ENCODE peak calls at places on chromosomes 11 and 22, in nine cellular contexts. M is GM23338; L is SK-N-SH; F is spleen; Y is right atrium auricular region; X is heart right ventricle; D is small intestine; A is esophagus squamous epithelium; Z is CD8-positive, alpha-beta T cell. G is an unnamed sample. For H3K27me3, the result is how much of the 10 kb centered on the place peaks cover.

GRCh38 chr11:13884159-13884799 is 78.2 kb upstream of the SPON1 start:
- DNase-seq in M (no peak), L (no peak), F (no peak), Y (no peak), X (no peak), D (no peak), A (no peak), Z (no peak), G (no peak)

GRCh38 chr22:24109649-24110048 is 71.6 kb upstream of the SUSD2 start:
- DNase-seq in M (no peak), L (no peak), F (no peak), Y (no peak), X (no peak), D (peak), A (no peak), Z (no peak), G (no peak)

GRCh38 chr11:114291381-114291780 is 4.8 kb upstream of the NNMT start:
- DNase-seq in M (no peak), L (no peak), F (no peak), Y (no peak), X (no peak), D (no peak), A (no peak), Z (no peak), G (peak)

GRCh38 chr11:114964676-114965214 is 286.4 kb downstream of the NXPE2 start:
- DNase-seq in M (no peak), L (no peak), F (no peak), Y (no peak), X (no peak), D (no peak), A (no peak), Z (no peak), G (no peak)

GRCh38 chr11:103709366-103709765 is 327.1 kb upstream of the DDI1 start:
- DNase-seq in M (no peak), L (no peak), F (no peak), Y (no peak), X (no peak), D (no peak), A (no peak), Z (no peak), G (no peak)

GRCh38 chr11:8925711-8926110 is 7.0 kb downstream of the C11orf16 start:
- DNase-seq in M (no peak), L (no peak), F (no peak), Y (no peak), X (no peak), D (no peak), A (no peak), Z (no peak), G (no peak)

GRCh38 chr11:60924110-60924905 is at the start of gene TMEM132A:
- DNase-seq in M (peak), L (peak), F (peak), Y (no peak), X (peak), D (peak), A (no peak), Z (no peak), G (no peak)

GRCh38 chr11:75868990-75869389 is 54.0 kb downstream of the UVRAG start:
- DNase-seq in M (no peak), L (peak), F (no peak), Y (no peak), X (no peak), D (peak), A (no peak), Z (no peak), G (no peak)

GRCh38 chr11:65498042-65498726 is 661 bp upstream of the MALAT1 start:
- DNase-seq in M (peak), L (no peak), F (no peak), Y (peak), X (no peak), D (peak), A (no peak), Z (peak), G (no peak)

GRCh38 chr11:2804189-2804588 is 81.4 kb downstream of the CDKN1C start:
- DNase-seq in M (no peak), L (no peak), F (peak), Y (no peak), X (peak), D (no peak), A (no peak), Z (no peak), G (no peak)

GRCh38 chr11:42521994-42522393 is 789.8 kb upstream of the API5 start:
- DNase-seq in M (no peak), L (no peak), F (no peak), Y (no peak), X (no peak), D (no peak), A (no peak), Z (no peak), G (no peak)

GRCh38 chr22:50683086-50683993 is 10.7 kb downstream of the SHANK3 start:
- DNase-seq in M (no peak), L (peak), F (no peak), Y (peak), X (no peak), D (no peak), A (no peak), Z (no peak), G (no peak)

GRCh38 chr22:25960375-25960774 is 208.9 kb upstream of the SEZ6L start:
- DNase-seq in M (peak), L (no peak), F (no peak), Y (no peak), X (no peak), D (no peak), A (no peak), Z (no peak), G (no peak)

GRCh38 chr11:130865772-130866114 is 50.5 kb downstream of the SNX19 start:
- DNase-seq in M (no peak), L (no peak), F (no peak), Y (no peak), X (peak), D (no peak), A (no peak), Z (no peak), G (no peak)

GRCh38 chr11:17985517-17985916 is 27.3 kb downstream of the SERGEF start:
- DNase-seq in M (no peak), L (no peak), F (no peak), Y (no peak), X (no peak), D (peak), A (no peak), Z (no peak), G (no peak)

GRCh38 chr11:77217156-77217555 is 84.3 kb downstream of the GDPD4 start:
- DNase-seq in M (no peak), L (no peak), F (no peak), Y (no peak), X (no peak), D (no peak), A (no peak), Z (no peak), G (no peak)

GRCh38 chr11:110490886-110491285 is 61.1 kb downstream of the FDX1 start:
- DNase-seq in M (no peak), L (no peak), F (no peak), Y (no peak), X (no peak), D (no peak), A (no peak), Z (no peak), G (no peak)

GRCh38 chr22:29195118-29195963 is 10.4 kb upstream of the EMID1 start:
- DNase-seq in M (no peak), L (peak), F (no peak), Y (no peak), X (no peak), D (no peak), A (no peak), Z (no peak), G (no peak)

GRCh38 chr11:28697920-28698827 is 590.0 kb downstream of the METTL15 start:
- DNase-seq in M (peak), L (peak), F (no peak), Y (no peak), X (peak), D (peak), A (no peak), Z (no peak), G (no peak)

GRCh38 chr11:124950606-124951330 is 3.2 kb upstream of the CCDC15 start:
- DNase-seq in M (no peak), L (no peak), F (no peak), Y (no peak), X (no peak), D (peak), A (no peak), Z (no peak), G (no peak)

GRCh38 chr22:33922268-33922667 is 2.0 kb upstream of the LARGE1 start:
- DNase-seq in M (peak), L (no peak), F (peak), Y (peak), X (no peak), D (peak), A (no peak), Z (no peak), G (no peak)

GRCh38 chr11:36027731-36028130 is 83.9 kb downstream of the LDLRAD3 start:
- DNase-seq in M (no peak), L (no peak), F (no peak), Y (no peak), X (peak), D (peak), A (no peak), Z (no peak), G (no peak)

GRCh38 chr11:124315052-124315451 is 1.3 kb upstream of the OR8D1 start:
- DNase-seq in M (no peak), L (no peak), F (no peak), Y (no peak), X (no peak), D (no peak), A (no peak), Z (no peak), G (peak)

GRCh38 chr11:22795914-22796313 is 33.7 kb downstream of the SVIP start:
- DNase-seq in M (no peak), L (no peak), F (no peak), Y (no peak), X (no peak), D (no peak), A (no peak), Z (no peak), G (no peak)

GRCh38 chr11:128691802-128692749 is 1.8 kb upstream of the FLI1 start:
- DNase-seq in M (peak), L (peak), F (peak), Y (no peak), X (peak), D (no peak), A (no peak), Z (no peak), G (no peak)
- H3K27ac ChIP-seq in M (no peak), L (peak), F (peak), Y (peak), X (peak), D (peak), A (peak), Z (no peak), G (no peak)

GRCh38 chr11:32436751-32437405 is 1.5 kb upstream of the WT1 start:
- DNase-seq in M (peak), L (peak), F (no peak), Y (no peak), X (no peak), D (no peak), A (no peak), Z (no peak), G (no peak)

GRCh38 chr11:32437406-32438345 is 2.3 kb upstream of the WT1 start:
- DNase-seq in M (peak), L (peak), F (peak), Y (no peak), X (no peak), D (no peak), A (no peak), Z (no peak), G (no peak)

GRCh38 chr11:32435152-32435480 is 223 bp downstream of the WT1 start:
- DNase-seq in M (peak), L (no peak), F (peak), Y (no peak), X (no peak), D (no peak), A (no peak), Z (no peak), G (no peak)

GRCh38 chr11:32435511-32435946 is at the start of gene WT1:
- DNase-seq in M (peak), L (peak), F (peak), Y (no peak), X (peak), D (no peak), A (no peak), Z (no peak), G (no peak)

GRCh38 chr11:32435947-32436750 is 810 bp upstream of the WT1 start:
- DNase-seq in M (peak), L (peak), F (peak), Y (no peak), X (no peak), D (no peak), A (no peak), Z (no peak), G (no peak)
- H3K27me3 ChIP-seq in M (half or more), L (half or more), F (half or more), Y (under half), X (under half), D (half or more), A (half or more), Z (under half), G (half or more)

DNA sequence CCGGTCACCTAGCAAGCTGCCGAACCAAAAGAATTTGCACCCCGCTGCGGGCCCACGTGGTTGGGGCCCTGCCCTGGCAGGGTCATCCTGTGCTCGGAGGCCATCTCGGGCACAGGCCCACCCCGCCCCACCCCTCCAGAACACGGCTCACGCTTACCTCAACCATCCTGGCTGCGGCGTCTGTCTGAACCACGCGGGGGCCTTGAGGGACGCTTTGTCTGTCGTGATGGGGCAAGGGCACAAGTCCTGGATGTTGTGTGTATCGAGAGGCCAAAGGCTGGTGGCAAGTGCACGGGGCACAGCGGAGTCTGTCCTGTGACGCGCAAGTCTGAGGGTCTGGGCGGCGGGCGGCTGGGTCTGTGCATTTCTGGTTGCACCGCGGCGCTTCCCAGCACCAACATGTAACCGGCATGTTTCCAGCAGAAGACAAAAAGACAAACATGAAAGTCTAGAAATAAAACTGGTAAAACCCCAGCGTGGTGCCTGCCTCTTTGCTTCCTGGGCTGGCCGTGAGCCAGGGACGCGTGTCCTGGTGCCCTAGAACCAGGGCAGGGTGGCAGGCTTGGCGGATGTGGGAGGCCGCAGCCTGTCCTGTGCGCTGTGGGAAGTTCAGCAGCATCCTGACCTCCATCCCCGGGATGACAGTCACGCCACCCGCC is 13.2 kb downstream of the CCND1 start:
- DNase-seq in M (no peak), L (peak), F (peak), Y (no peak), X (no peak), D (no peak), A (no peak), Z (no peak), G (no peak)
- H3K27ac ChIP-seq in M (no peak), L (peak), F (no peak), Y (no peak), X (no peak), D (no peak), A (no peak), Z (no peak), G (peak)

DNA sequence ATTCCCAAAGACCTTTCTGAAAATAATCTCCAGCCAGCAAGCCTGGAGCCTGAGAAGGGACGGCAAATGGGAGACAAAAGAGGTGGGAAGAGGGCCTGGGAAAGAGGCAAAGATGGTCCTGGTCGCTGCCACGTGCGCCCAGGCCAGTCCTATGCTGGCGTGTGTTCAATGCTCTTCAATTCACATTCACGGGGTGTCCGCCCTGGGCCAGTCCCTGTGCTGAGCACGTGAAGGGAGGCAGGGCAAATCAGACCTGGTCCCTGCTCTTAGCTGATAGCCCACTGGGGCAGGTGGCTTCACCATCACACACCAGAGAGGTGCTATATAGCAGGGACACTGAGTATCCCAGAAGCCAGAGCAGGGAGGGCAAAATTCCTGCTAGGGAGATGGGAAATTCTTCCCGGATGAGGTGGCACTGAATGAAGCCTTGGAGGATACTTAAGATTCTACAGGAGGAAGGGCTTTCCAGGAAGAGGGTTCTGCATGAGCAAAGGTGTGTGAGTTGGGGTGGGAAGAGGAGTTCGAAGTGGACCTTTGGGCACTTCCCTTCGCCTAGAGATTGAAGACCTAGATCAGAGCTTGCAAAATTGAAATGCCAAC is 148.2 kb downstream of the CHST1 start:
- DNase-seq in M (no peak), L (no peak), F (no peak), Y (no peak), X (no peak), D (no peak), A (no peak), Z (no peak), G (no peak)
- H3K27me3 ChIP-seq in M (under half), L (under half), F (under half), Y (under half), X (under half), D (under half), A (under half), Z (under half), G (under half)

GRCh38 chr11:129861702-129862107 is 33.7 kb downstream of the NFRKB start:
- DNase-seq in M (peak), L (no peak), F (no peak), Y (peak), X (no peak), D (peak), A (no peak), Z (no peak), G (peak)
- H3K27ac ChIP-seq in M (no peak), L (no peak), F (no peak), Y (peak), X (peak), D (peak), A (peak), Z (no peak), G (peak)

G was measured in AG04450.